ENCODE peak calls at places on chromosomes 12 and 14, in four cellular contexts. C is A549, J is neural progenitor cell, G is endodermal cell. Y is an unnamed sample.

GRCh38 chr12:5085896-5086295 is 42.2 kb downstream of the KCNA5 start:
- DNase-seq in J (no peak), G (no peak), C (peak; percentile 7), Y (no peak)

GRCh38 chr12:11725616-11726015 is 76.1 kb downstream of the ETV6 start:
- DNase-seq in C (no peak), G (no peak), J (no peak), Y (no peak)

GRCh38 chr14:67882973-67883372 is 63.4 kb downstream of the RAD51B start:
- DNase-seq in G (no peak), C (no peak), J (no peak), Y (no peak)

GRCh38 chr12:121958521-121959240 is 40.3 kb downstream of the CFAP251 start:
- DNase-seq in J (peak; percentile 9), G (peak; percentile 46), C (no peak), Y (no peak)

GRCh38 chr12:69345742-69346141 is 2.4 kb upstream of the LYZ start:
- DNase-seq in C (no peak), J (no peak), G (no peak), Y (no peak)

GRCh38 chr14:61747342-61747741 is 14.9 kb upstream of the SNAPC1 start:
- DNase-seq in G (no peak), C (no peak), J (no peak), Y (no peak)

GRCh38 chr14:68956728-68957127 is 22.4 kb downstream of the ACTN1 start:
- DNase-seq in C (no peak), G (no peak), J (no peak), Y (no peak)

GRCh38 chr12:81591256-81591655 is 167.9 kb downstream of the PPFIA2 start:
- DNase-seq in C (no peak), J (no peak), G (no peak), Y (no peak)

GRCh38 chr14:49769171-49769570 is 1.2 kb downstream of the KLHDC2 start:
- DNase-seq in G (no peak), C (no peak), J (peak; percentile 5), Y (peak; percentile 22)

GRCh38 chr12:4607056-4607455 is 41.8 kb downstream of the AKAP3 start:
- DNase-seq in J (peak; percentile 20), G (no peak), C (no peak), Y (no peak)

GRCh38 chr12:4261655-4262054 is 11.9 kb upstream of the CCND2 start:
- DNase-seq in C (no peak), G (no peak), J (no peak), Y (no peak)

GRCh38 chr14:58151701-58152568 is at the start of gene ARMH4:
- DNase-seq in J (peak; percentile 97), G (peak; percentile 96), C (peak; percentile 73), Y (peak; percentile 86)

GRCh38 chr14:75453817-75454434 is 26.1 kb downstream of the JDP2 start:
- DNase-seq in J (peak; percentile 33), G (peak; percentile 74), C (no peak), Y (no peak)

GRCh38 chr14:76834296-76834695 is 8.1 kb downstream of the LRRC74A start:
- DNase-seq in G (no peak), C (no peak), J (no peak), Y (no peak)

GRCh38 chr12:145369-145960 is 68.5 kb downstream of the SLC6A12 start:
- DNase-seq in C (no peak), G (no peak), J (no peak), Y (peak; percentile 42)

GRCh38 chr14:86357866-86358265 is 827.9 kb downstream of the FLRT2 start:
- DNase-seq in C (no peak), J (no peak), G (no peak), Y (no peak)

GRCh38 chr14:75205586-75205985 is 29.2 kb upstream of the TMED10 start:
- DNase-seq in J (no peak), C (no peak), G (no peak), Y (peak; percentile 77)

GRCh38 chr12:120247183-120247582 is 18.3 kb downstream of the PXN start:
- DNase-seq in G (peak; percentile 43), C (no peak), J (no peak), Y (no peak)
- H3K4me3 ChIP-seq in G (no peak overlapping the region), C (no peak overlapping the region), J (no peak overlapping the region), Y (no peak overlapping the region)

GRCh38 chr12:14937689-14938088 is 648 bp downstream of the ERP27 start:
- DNase-seq in J (no peak), C (no peak), G (peak; percentile 79), Y (no peak)
- TF ChIP-seq CTCF in J (no peak), C (no peak), G (peak; percentile 82), Y (no peak)

GRCh38 chr14:28143340-28143739 is 623.2 kb upstream of the FOXG1 start:
- DNase-seq in C (no peak), G (no peak), J (peak; percentile 43), Y (no peak)
- H3K4me3 ChIP-seq in C (no peak overlapping the region), G (no peak overlapping the region), J (peak overlapping the region; percentile 12), Y (no peak overlapping the region)

GRCh38 chr12:56751712-56752598 is at the start of gene PRIM1:
- DNase-seq in C (peak; percentile 89), J (peak; percentile 95), G (peak; percentile 97), Y (peak; percentile 70)
- TF ChIP-seq CTCF in C (no peak), J (no peak), G (peak; percentile 39), Y (no peak)

GRCh38 chr12:1532367-1532752 is 62.0 kb downstream of the FBXL14 start:
- DNase-seq in G (no peak), J (no peak), C (no peak), Y (no peak)
- H3K4me3 ChIP-seq in G (no peak overlapping the region), J (peak overlapping the region; percentile 91), C (no peak overlapping the region), Y (no peak overlapping the region)

GRCh38 chr12:110861729-110862128 is 14.9 kb downstream of the CCDC63 start:
- DNase-seq in J (peak; percentile 44), G (peak; percentile 77), C (no peak), Y (no peak)
- TF ChIP-seq CTCF in J (peak; percentile 32), G (peak; percentile 53), C (peak; percentile 35), Y (no peak)

GRCh38 chr12:117967512-117967911 is 1.3 kb downstream of the KSR2 start:
- DNase-seq in G (peak; percentile 55), J (peak; percentile 8), C (no peak), Y (no peak)
- H3K4me3 ChIP-seq in G (peak overlapping the region; percentile 85), J (peak overlapping the region; percentile 95), C (no peak overlapping the region), Y (no peak overlapping the region)

GRCh38 chr12:128388461-128388921 is 121.5 kb downstream of the TMEM132C start:
- DNase-seq in G (no peak), C (no peak), J (no peak), Y (no peak)

GRCh38 chr12:128381961-128382360 is 115.0 kb downstream of the TMEM132C start:
- DNase-seq in J (no peak), G (no peak), C (no peak), Y (no peak)

GRCh38 chr12:128385736-128386135 is 118.8 kb downstream of the TMEM132C start:
- DNase-seq in G (no peak), C (no peak), J (no peak), Y (no peak)

GRCh38 chr12:128382946-128383739 is 116.2 kb downstream of the TMEM132C start:
- DNase-seq in G (peak; percentile 88), J (peak; percentile 94), C (no peak), Y (no peak)

GRCh38 chr12:128387811-128388422 is 120.9 kb downstream of the TMEM132C start:
- DNase-seq in C (peak; percentile 44), G (peak; percentile 98), J (peak; percentile 81), Y (no peak)
- TF ChIP-seq CTCF in C (peak; percentile 26), G (peak; percentile 92), J (peak; percentile 79), Y (no peak)

GRCh38 chr12:7090222-7090998 is 1.8 kb downstream of the C1R start:
- DNase-seq in C (no peak), J (peak; percentile 33), G (peak; percentile 89), Y (peak; percentile 50)
- H3K4me3 ChIP-seq in C (no peak overlapping the region), J (no peak overlapping the region), G (no peak overlapping the region), Y (no peak overlapping the region)

Y was measured in epithelial cell of esophagus.